ENCODE peak calls at places on chromosomes 5 and 9, in eight cellular contexts. X is HL-60, H is Panc1, T is K562, G is HepG2, A is SK-N-SH, J is HCT116, E is GM12878. B is an unnamed sample.

GRCh38 chr5:136212252-136212721 is 19.3 kb upstream of the SMIM32 start:
- DNase-seq in X (peak), H (peak), T (peak), G (peak), A (peak), J (peak), E (no peak), B (peak)

GRCh38 chr5:88824892-88825781 is 57.8 kb downstream of the MEF2C start:
- DNase-seq in X (no peak), H (no peak), T (no peak), G (no peak), A (no peak), J (no peak), E (no peak), B (no peak)

GRCh38 chr9:116499986-116500871 is 186.9 kb upstream of the TRIM32 start:
- DNase-seq in X (no peak), H (no peak), T (peak), G (no peak), A (no peak), J (peak), E (no peak), B (no peak)

GRCh38 chr5:84381501-84382362 is 2.9 kb downstream of the EDIL3 start:
- DNase-seq in X (peak), H (no peak), T (no peak), G (no peak), A (no peak), J (no peak), E (no peak), B (no peak)

GRCh38 chr9:135239100-135239768 is 151.8 kb downstream of the OLFM1 start:
- DNase-seq in X (no peak), H (no peak), T (no peak), G (no peak), A (no peak), J (no peak), E (no peak), B (no peak)

GRCh38 chr5:71767661-71768060 is 48.6 kb downstream of the CARTPT start:
- DNase-seq in X (no peak), H (no peak), T (no peak), G (no peak), A (no peak), J (no peak), E (no peak), B (no peak)

GRCh38 chr5:35151151-35151920 is 79.0 kb downstream of the PRLR start:
- DNase-seq in X (no peak), H (no peak), T (no peak), G (no peak), A (no peak), J (no peak), E (no peak), B (peak)

GRCh38 chr5:87851603-87852002 is 417.0 kb downstream of the TMEM161B start:
- DNase-seq in X (no peak), H (no peak), T (no peak), G (no peak), A (no peak), J (no peak), E (no peak), B (no peak)

GRCh38 chr5:129904667-129905466 is 602 bp downstream of the CHSY3 start:
- DNase-seq in X (no peak), H (no peak), T (no peak), G (no peak), A (peak), J (no peak), E (no peak), B (peak)

GRCh38 chr9:97387936-97388684 is 23.8 kb upstream of the TDRD7 start:
- DNase-seq in X (no peak), H (no peak), T (no peak), G (peak), A (no peak), J (no peak), E (no peak), B (peak)

GRCh38 chr9:86096382-86096781 is 3.0 kb downstream of the GOLM1 start:
- DNase-seq in X (no peak), H (no peak), T (no peak), G (no peak), A (no peak), J (no peak), E (no peak), B (no peak)

GRCh38 chr5:135323701-135324132 is 75.3 kb downstream of the MACROH2A1 start:
- DNase-seq in X (no peak), H (no peak), T (no peak), G (peak), A (no peak), J (no peak), E (no peak), B (no peak)

GRCh38 chr5:179135441-179136215 is 75.5 kb downstream of the ZNF354C start:
- DNase-seq in X (no peak), H (no peak), T (no peak), G (no peak), A (no peak), J (no peak), E (no peak), B (no peak)

GRCh38 chr5:78273436-78273835 is 21.1 kb downstream of the AP3B1 start:
- DNase-seq in X (no peak), H (no peak), T (no peak), G (no peak), A (no peak), J (no peak), E (no peak), B (no peak)

GRCh38 chr9:94928696-94929372 is 202.3 kb downstream of the AOPEP start:
- DNase-seq in X (no peak), H (no peak), T (peak), G (peak), A (peak), J (no peak), E (no peak), B (no peak)

GRCh38 chr9:93033541-93033940 is 25.0 kb upstream of the SUSD3 start:
- DNase-seq in X (no peak), H (no peak), T (no peak), G (no peak), A (no peak), J (no peak), E (no peak), B (no peak)

GRCh38 chr5:108341866-108342265 is 40.0 kb downstream of the FBXL17 start:
- DNase-seq in X (no peak), H (no peak), T (no peak), G (no peak), A (no peak), J (no peak), E (no peak), B (no peak)

GRCh38 chr5:131389096-131389868 is 125.4 kb downstream of the CDC42SE2 start:
- DNase-seq in X (no peak), H (no peak), T (no peak), G (no peak), A (no peak), J (no peak), E (no peak), B (no peak)

DNA sequence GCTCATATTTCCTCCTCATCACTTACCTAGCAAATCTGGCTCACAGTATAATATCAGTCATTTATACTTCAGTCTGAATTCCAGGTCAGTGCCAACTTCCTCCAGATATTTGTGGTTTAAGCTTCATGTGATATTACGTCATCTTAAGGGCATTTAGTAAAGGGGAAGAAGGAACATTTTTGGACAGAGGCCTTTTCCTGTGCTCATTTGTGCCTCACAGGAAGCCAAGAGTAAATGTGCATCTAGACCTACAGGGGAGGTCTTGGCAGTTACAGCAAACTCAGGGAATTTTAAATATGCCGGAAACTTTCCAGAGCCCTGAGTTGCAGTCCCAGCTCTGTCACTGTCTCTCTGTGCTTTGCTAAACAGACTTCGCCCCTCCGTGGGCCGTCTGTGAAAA is 12.3 kb upstream of the KCNIP1 start:
- DNase-seq in X (peak), H (no peak), T (no peak), G (no peak), A (no peak), J (no peak), E (no peak), B (no peak)
- TF ChIP-seq POLR2AphosphoS5 in X (no peak), H (no peak), T (no peak), G (no peak), A (no peak), J (no peak), E (no peak), B (no peak)

DNA sequence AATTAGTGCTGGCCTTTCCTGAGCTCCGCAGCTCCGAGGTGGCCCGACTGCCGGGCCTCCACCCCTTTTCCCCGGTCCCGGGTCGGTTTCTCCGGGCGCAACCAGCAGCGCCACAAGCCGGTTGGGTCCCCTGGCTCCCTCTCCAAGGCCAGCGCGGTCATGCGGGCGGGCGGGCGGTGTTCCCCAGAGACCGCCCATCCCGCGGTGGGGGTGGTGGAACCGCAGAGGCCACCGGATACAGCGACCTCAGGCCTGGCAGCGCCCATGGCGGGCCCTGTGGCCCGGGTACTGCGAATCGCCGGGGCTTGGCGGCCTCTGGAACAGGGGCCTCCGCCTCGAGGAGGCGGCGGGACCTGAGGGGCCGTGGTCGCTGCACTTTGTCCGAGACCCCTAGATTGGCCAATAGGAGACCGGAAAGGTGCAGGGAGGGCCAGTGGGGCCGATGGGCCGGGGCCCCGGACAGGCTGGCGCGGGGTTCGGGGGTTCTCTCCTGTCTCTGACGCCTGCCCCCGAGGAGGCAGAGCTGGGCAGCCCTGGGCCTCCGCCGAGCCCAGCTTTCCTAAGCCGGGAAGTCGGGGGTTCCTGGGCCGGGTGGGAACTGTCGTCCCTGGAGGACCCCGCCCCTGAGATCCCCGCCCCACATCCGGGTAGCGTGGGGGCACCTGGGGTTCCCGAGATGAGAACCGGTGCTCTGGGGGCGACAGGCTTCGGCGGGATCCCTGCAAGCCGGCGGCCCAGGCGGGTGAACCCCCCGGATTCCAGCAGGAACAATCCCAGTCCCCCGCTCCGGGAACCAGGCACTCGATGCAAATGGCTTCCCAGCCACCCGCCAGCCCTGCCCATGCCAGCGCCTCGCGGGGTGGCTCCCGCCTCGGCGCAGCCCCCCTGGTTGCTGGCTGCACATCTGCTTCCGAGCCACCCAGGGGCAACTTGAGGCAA is 293.9 kb downstream of the ZSWIM6 start:
- DNase-seq in X (peak), H (no peak), T (no peak), G (no peak), A (no peak), J (no peak), E (no peak), B (peak)
- TF ChIP-seq REST in X (no peak), H (no peak), T (no peak), G (no peak), A (no peak), J (no peak), E (no peak), B (no peak)

GRCh38 chr9:20832775-20833174 is 148.7 kb downstream of the FOCAD start:
- DNase-seq in X (no peak), H (no peak), T (no peak), G (no peak), A (no peak), J (no peak), E (no peak), B (no peak)

GRCh38 chr9:20835364-20836286 is 151.6 kb downstream of the FOCAD start:
- DNase-seq in X (no peak), H (no peak), T (no peak), G (peak), A (no peak), J (no peak), E (no peak), B (no peak)

GRCh38 chr9:20831028-20831427 is 147.0 kb downstream of the FOCAD start:
- DNase-seq in X (no peak), H (no peak), T (no peak), G (no peak), A (no peak), J (no peak), E (no peak), B (no peak)
- TF ChIP-seq POLR2AphosphoS5 in X (no peak), H (no peak), T (no peak), G (no peak), A (no peak), J (no peak), E (no peak), B (no peak)

DNA sequence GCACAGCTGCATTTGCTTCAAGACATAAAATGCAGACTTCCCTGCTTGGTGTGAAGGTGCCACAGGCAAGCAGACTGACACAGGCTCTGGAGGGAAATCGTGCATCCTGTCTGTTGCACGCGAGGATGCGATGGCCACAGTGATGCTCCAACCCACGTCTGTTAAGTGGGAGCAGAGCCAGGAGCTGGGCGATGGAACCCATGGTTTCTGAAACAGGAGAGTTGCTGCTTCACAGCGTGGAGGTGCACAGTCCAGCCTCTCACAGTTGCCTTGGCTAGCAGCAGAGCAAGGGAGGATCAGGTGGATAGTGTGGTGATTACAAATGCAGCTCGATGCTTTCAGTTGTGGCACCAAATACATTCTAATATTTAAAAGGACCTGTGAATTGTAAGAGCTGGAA is 108.8 kb downstream of the TENT4A start:
- DNase-seq in X (no peak), H (no peak), T (no peak), G (no peak), A (no peak), J (no peak), E (no peak), B (no peak)
- TF ChIP-seq REST in X (no peak), H (no peak), T (no peak), G (no peak), A (no peak), J (no peak), E (no peak), B (no peak)

GRCh38 chr5:14863105-14863504 is 8.5 kb downstream of the ANKH start:
- DNase-seq in X (no peak), H (no peak), T (no peak), G (no peak), A (no peak), J (no peak), E (no peak), B (no peak)

GRCh38 chr5:14864181-14864812 is 7.3 kb downstream of the ANKH start:
- DNase-seq in X (no peak), H (peak), T (no peak), G (no peak), A (no peak), J (no peak), E (no peak), B (no peak)

GRCh38 chr5:14859150-14859549 is 12.4 kb downstream of the ANKH start:
- DNase-seq in X (no peak), H (no peak), T (no peak), G (no peak), A (no peak), J (no peak), E (no peak), B (no peak)

GRCh38 chr5:14861123-14861757 is 10.3 kb downstream of the ANKH start:
- DNase-seq in X (no peak), H (no peak), T (no peak), G (no peak), A (no peak), J (no peak), E (no peak), B (no peak)

GRCh38 chr5:14859980-14860379 is 11.6 kb downstream of the ANKH start:
- DNase-seq in X (no peak), H (no peak), T (no peak), G (no peak), A (no peak), J (no peak), E (no peak), B (no peak)
- TF ChIP-seq POLR2AphosphoS5 in X (no peak), H (no peak), T (no peak), G (no peak), A (no peak), J (no peak), E (no peak), B (no peak)

DNA sequence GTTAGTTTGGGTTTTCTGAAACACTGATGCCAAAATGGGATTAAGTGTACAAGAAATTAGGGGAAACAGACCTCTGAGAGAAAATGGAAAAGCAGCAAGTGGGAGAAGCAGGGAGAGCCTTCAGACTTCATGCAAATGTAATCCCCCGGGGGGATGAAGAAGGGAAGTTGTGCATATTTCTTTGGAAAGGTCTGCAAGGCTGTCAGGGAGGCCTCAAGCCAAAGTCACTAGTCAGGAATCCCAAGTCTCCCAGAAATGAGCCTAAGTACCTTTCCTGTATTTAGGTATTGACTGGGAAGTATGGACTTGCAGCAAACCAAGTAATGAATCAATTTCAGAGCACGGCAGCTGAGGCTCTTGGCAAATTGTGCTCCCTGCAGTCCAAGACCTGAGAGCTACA is 2.2 kb downstream of the FTMT start:
- DNase-seq in X (no peak), H (no peak), T (no peak), G (no peak), A (no peak), J (no peak), E (no peak), B (peak)
- TF ChIP-seq REST in X (no peak), H (no peak), T (no peak), G (no peak), A (no peak), J (no peak), E (no peak), B (no peak)